ENCODE peak calls at places on chromosomes 7 and 10, in four cellular contexts. T is activated T-cell treated with anti-CD3 and anti-CD28 coated beads for 24 hours; B is stimulated activated effector memory CD8-positive, alpha-beta T cell treated with anti-CD3 and anti-CD28 coated beads, Interleukin-12 subunit alpha, Interleukin-12 subunit beta, amount 100 ng/mL, for 72 hours; G is nucleus accumbens. U is an unnamed sample.

GRCh38 chr7:20280475-20281351 is 50.0 kb upstream of the ITGB8 start:
- DNase-seq in T (no peak), B (no peak), G (no peak), U (no peak)

GRCh38 chr7:36644625-36645422 is 79.5 kb downstream of the AOAH start:
- DNase-seq in T (no peak), B (no peak), G (no peak), U (no peak)

GRCh38 chr7:99324559-99324958 is 1.1 kb upstream of the ARPC1A start:
- DNase-seq in T (no peak), B (no peak), G (no peak), U (no peak)

GRCh38 chr10:3622845-3623621 is 162.0 kb downstream of the KLF6 start:
- DNase-seq in T (peak), B (peak), G (no peak), U (no peak)

GRCh38 chr7:491292-491957 is 28.2 kb downstream of the PDGFA start:
- DNase-seq in T (no peak), B (no peak), G (no peak), U (no peak)

GRCh38 chr10:43682956-43683355 is 34.3 kb upstream of the ZNF32 start:
- DNase-seq in T (no peak), B (no peak), G (no peak), U (no peak)

GRCh38 chr7:28020302-28020940 is 160.2 kb downstream of the JAZF1 start:
- DNase-seq in T (peak), B (peak), G (peak), U (peak)

GRCh38 chr10:11595395-11595692 is 16.1 kb downstream of the USP6NL start:
- DNase-seq in T (no peak), B (no peak), G (no peak), U (no peak)

GRCh38 chr10:5560142-5560843 is 35.5 kb downstream of the CALML3 start:
- DNase-seq in T (no peak), B (no peak), G (no peak), U (no peak)

GRCh38 chr10:127293640-127294039 is 97.2 kb upstream of the INSYN2A start:
- DNase-seq in T (peak), B (no peak), G (no peak), U (peak)

GRCh38 chr7:83001362-83002040 is 161.2 kb downstream of the PCLO start:
- DNase-seq in T (no peak), B (no peak), G (no peak), U (peak)

GRCh38 chr7:15555385-15555859 is 6.4 kb downstream of the AGMO start:
- DNase-seq in T (no peak), B (no peak), G (no peak), U (no peak)

GRCh38 chr7:117871778-117872538 is 1.3 kb downstream of the CTTNBP2 start:
- DNase-seq in T (no peak), B (no peak), G (peak), U (no peak)

U was measured in CD4-positive, alpha-beta memory T cell.